ENCODE peak calls at places on chromosomes 12 and 14, in six cellular contexts. T is GM13977, I is transverse colon, Q is AG10803, R is HCT116, G is cardiac fibroblast. J is an unnamed sample.

GRCh38 chr12:121287267-121287954 is 9.1 kb downstream of the CAMKK2 start:
- DNase-seq in T (no peak), I (no peak), G (peak; percentile 21), R (no peak), Q (peak; percentile 64), J (no peak)

GRCh38 chr12:6229224-6229748 is 29.1 kb downstream of the CD9 start:
- DNase-seq in Q (no peak), T (no peak), G (no peak), I (peak; percentile 89), R (no peak), J (no peak)

GRCh38 chr12:20212658-20213387 is 155.5 kb upstream of the PDE3A start:
- DNase-seq in R (peak; percentile 82), T (no peak), Q (peak; percentile 97), I (peak; percentile 65), G (peak; percentile 99), J (peak; percentile 95)

GRCh38 chr12:95908573-95908972 is 33.8 kb downstream of the CCDC38 start:
- DNase-seq in T (no peak), R (no peak), G (peak; percentile 80), I (no peak), Q (peak; percentile 58), J (no peak)

GRCh38 chr12:107152331-107152730 is 59.0 kb upstream of the CRY1 start:
- DNase-seq in G (no peak), I (no peak), R (no peak), Q (no peak), T (no peak), J (no peak)

GRCh38 chr12:89348894-89349669 is 3.2 kb downstream of the DUSP6 start:
- DNase-seq in R (no peak), T (no peak), Q (no peak), G (peak; percentile 26), I (no peak), J (no peak)

GRCh38 chr14:94097091-94097490 is 13.4 kb upstream of the IFI27 start:
- DNase-seq in T (no peak), R (no peak), Q (no peak), G (no peak), I (no peak), J (no peak)

GRCh38 chr14:76762617-76763361 is 1.5 kb downstream of the VASH1 start:
- DNase-seq in G (no peak), T (no peak), Q (no peak), I (no peak), R (no peak), J (peak; percentile 75)

GRCh38 chr14:104388631-104389325 is 190.8 kb upstream of the C14orf180 start:
- DNase-seq in Q (no peak), T (no peak), I (no peak), G (no peak), R (no peak), J (peak; percentile 81)

GRCh38 chr14:44803239-44803905 is 158.4 kb downstream of the KLHL28 start:
- DNase-seq in Q (peak; percentile 69), R (peak; percentile 45), T (peak; percentile 43), I (no peak), G (peak; percentile 87), J (no peak)

GRCh38 chr14:32072701-32073100 is 4.4 kb upstream of the ARHGAP5 start:
- DNase-seq in T (no peak), Q (no peak), I (no peak), G (no peak), R (no peak), J (no peak)

GRCh38 chr12:108570743-108571603 is 8.6 kb downstream of the ISCU start:
- DNase-seq in Q (peak; percentile 75), R (peak; percentile 28), I (no peak), G (peak; percentile 79), T (no peak), J (peak; percentile 74)

GRCh38 chr12:123741937-123742572 is 20.0 kb upstream of the DNAH10 start:
- DNase-seq in Q (no peak), G (no peak), I (no peak), T (no peak), R (no peak), J (peak; percentile 72)

GRCh38 chr14:104876251-104876699 is 11.2 kb downstream of the CEP170B start:
- DNase-seq in G (peak; percentile 44), I (no peak), R (peak; percentile 44), T (peak; percentile 81), Q (no peak), J (no peak)

GRCh38 chr14:79279645-79280399 is 931.5 kb downstream of the DIO2 start:
- DNase-seq in G (no peak), Q (no peak), I (peak; percentile 9), R (no peak), T (no peak), J (no peak)

GRCh38 chr12:132218915-132219314 is 74.7 kb downstream of the NOC4L start:
- DNase-seq in R (peak; percentile 52), T (peak; percentile 63), Q (no peak), G (no peak), I (no peak), J (no peak)

GRCh38 chr14:65069874-65070709 is 32.2 kb downstream of the MAX start:
- DNase-seq in G (no peak), R (no peak), I (peak; percentile 87), Q (no peak), T (no peak), J (no peak)

GRCh38 chr12:56252649-56253048 is 5.5 kb downstream of the ANKRD52 start:
- DNase-seq in Q (no peak), R (no peak), I (no peak), G (no peak), T (no peak), J (no peak)

GRCh38 chr12:52990206-52990605 is 16.1 kb upstream of the EIF4B start:
- DNase-seq in I (no peak), T (no peak), R (no peak), G (peak; percentile 29), Q (peak; percentile 59), J (no peak)

GRCh38 chr14:77738559-77739250 is 22.3 kb downstream of the SNW1 start:
- DNase-seq in T (no peak), R (no peak), Q (peak; percentile 32), I (no peak), G (peak; percentile 54), J (no peak)

GRCh38 chr12:93707836-93708235 is 30.7 kb downstream of the CRADD start:
- DNase-seq in R (peak; percentile 26), I (no peak), G (no peak), Q (peak; percentile 48), T (no peak), J (no peak)

GRCh38 chr14:77620222-77620865 is 3.9 kb upstream of the SPTLC2 start:
- DNase-seq in R (no peak), T (no peak), I (no peak), G (no peak), Q (no peak), J (peak; percentile 66)

GRCh38 chr14:26454105-26454504 is 143.7 kb downstream of the NOVA1 start:
- DNase-seq in T (no peak), Q (no peak), I (no peak), R (no peak), G (no peak), J (no peak)

GRCh38 chr12:54389139-54389508 is 4.6 kb upstream of the ZNF385A start:
- DNase-seq in Q (no peak), T (no peak), R (no peak), I (no peak), G (no peak), J (no peak)

GRCh38 chr12:54392485-54393349 is 8.2 kb upstream of the ZNF385A start:
- DNase-seq in R (no peak), G (no peak), T (no peak), I (no peak), Q (no peak), J (no peak)

GRCh38 chr12:54390176-54390667 is 5.7 kb upstream of the ZNF385A start:
- DNase-seq in I (no peak), R (no peak), G (no peak), Q (no peak), T (no peak), J (no peak)

GRCh38 chr12:54389536-54390175 is 5.1 kb upstream of the ZNF385A start:
- DNase-seq in G (no peak), Q (no peak), I (no peak), R (no peak), T (no peak), J (no peak)

GRCh38 chr12:54390668-54391551 is 6.4 kb upstream of the ZNF385A start:
- DNase-seq in R (no peak), Q (no peak), G (no peak), I (peak; percentile 69), T (peak; percentile 87), J (no peak)
- TF ChIP-seq CTCF in R (peak; percentile 13), Q (no peak), G (no peak), I (no peak), T (peak; percentile 42), J (peak; percentile 15)

GRCh38 chr12:5170894-5171293 is 127.2 kb downstream of the KCNA5 start:
- DNase-seq in G (no peak), R (no peak), I (no peak), Q (no peak), T (no peak), J (no peak)

GRCh38 chr12:5172886-5173285 is 129.2 kb downstream of the KCNA5 start:
- DNase-seq in I (no peak), T (no peak), G (no peak), R (no peak), Q (peak; percentile 25), J (no peak)

GRCh38 chr12:5176058-5176457 is 132.4 kb downstream of the KCNA5 start:
- DNase-seq in Q (no peak), R (no peak), T (no peak), G (no peak), I (no peak), J (no peak)

GRCh38 chr12:5171701-5172100 is 128.0 kb downstream of the KCNA5 start:
- DNase-seq in T (peak; percentile 26), Q (peak; percentile 76), I (peak; percentile 13), R (peak; percentile 23), G (peak; percentile 48), J (no peak)

GRCh38 chr12:5173511-5174011 is 129.9 kb downstream of the KCNA5 start:
- DNase-seq in G (no peak), R (peak; percentile 51), Q (peak; percentile 35), T (no peak), I (no peak), J (no peak)
- TF ChIP-seq CTCF in G (no peak), R (no peak), Q (no peak), T (no peak), I (no peak), J (no peak)

GRCh38 chr14:20143911-20144310 is 5.3 kb downstream of the OR4N5 start:
- DNase-seq in R (no peak), T (no peak), I (no peak), G (no peak), Q (no peak), J (no peak)
- TF ChIP-seq CTCF in R (peak; percentile 16), T (no peak), I (no peak), G (no peak), Q (no peak), J (no peak)

DNA sequence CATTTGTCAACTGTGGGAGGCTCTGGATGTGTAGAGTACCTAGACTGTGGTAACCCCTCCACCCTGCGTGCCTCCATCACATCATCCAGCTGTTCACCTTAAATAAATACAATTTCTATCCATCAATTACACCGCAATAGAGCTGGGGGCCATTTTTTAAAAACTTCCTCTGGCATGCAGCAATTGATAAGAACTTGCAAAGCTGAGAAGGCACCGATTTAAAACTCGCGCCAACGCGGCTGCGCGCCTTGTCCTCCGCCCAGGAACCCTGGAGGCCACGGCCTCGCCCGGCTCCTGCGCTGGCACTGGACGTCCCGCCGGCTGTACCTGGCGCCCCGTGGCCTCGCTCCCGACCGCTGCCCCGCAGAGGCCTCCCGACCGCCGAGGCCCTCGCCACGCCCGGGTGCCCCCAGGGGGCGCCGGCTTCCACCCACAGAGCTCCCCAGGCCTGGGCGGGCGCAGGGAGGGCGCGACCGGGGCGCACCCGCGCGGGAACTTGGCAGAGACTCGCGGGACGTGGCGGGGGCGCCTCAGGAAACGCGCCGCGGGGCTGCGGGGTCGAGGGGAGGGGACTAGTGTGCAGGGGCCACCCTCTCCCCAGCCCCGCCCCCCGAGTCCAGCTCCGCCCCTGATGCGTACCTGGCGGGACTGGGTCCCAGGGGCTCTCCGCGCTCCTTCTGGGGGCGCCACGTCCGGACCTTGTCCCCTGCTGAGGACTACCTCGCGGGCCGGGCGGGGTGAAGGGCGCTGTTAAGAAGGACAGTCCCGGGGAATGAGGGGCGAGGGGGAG is 65.6 kb downstream of the TNFAIP2 start:
- DNase-seq in I (peak; percentile 37), Q (peak; percentile 29), G (peak; percentile 24), R (no peak), T (peak; percentile 55), J (no peak)
- TF ChIP-seq CTCF in I (peak; percentile 37), Q (peak; percentile 1), G (peak; percentile 4), R (no peak), T (peak; percentile 17), J (peak; percentile 42)

J was measured in osteocyte.